ENCODE peak calls at places on chromosomes 12 and 14, in nine cellular contexts. One of them, this sample, is unnamed.

GRCh38 chr12:39930066-39930465 is 175.8 kb downstream of the SLC2A13 start:
- DNase-seq in epithelial cell of proximal tubule: no peak
- DNase-seq in body of pancreas: no peak
- DNase-seq in NB4: no peak
- DNase-seq in sigmoid colon: no peak
- DNase-seq in MM.1S: no peak
- DNase-seq in cardiac fibroblast: no peak
- DNase-seq in omental fat pad: no peak
- DNase-seq in PC-9: no peak
- DNase-seq in this sample: no peak

GRCh38 chr12:100913872-100914600 is 119.5 kb downstream of the ANO4 start:
- DNase-seq in cardiac fibroblast: no peak
- DNase-seq in PC-9: no peak
- DNase-seq in sigmoid colon: no peak
- DNase-seq in MM.1S: no peak
- DNase-seq in omental fat pad: no peak
- DNase-seq in NB4: no peak
- DNase-seq in body of pancreas: no peak
- DNase-seq in epithelial cell of proximal tubule: no peak
- DNase-seq in this sample: no peak

GRCh38 chr12:49730050-49730449 is 11.3 kb upstream of the TMBIM6 start:
- DNase-seq in NB4: no peak
- DNase-seq in body of pancreas: no peak
- DNase-seq in sigmoid colon: no peak
- DNase-seq in cardiac fibroblast: no peak
- DNase-seq in MM.1S: no peak
- DNase-seq in omental fat pad: no peak
- DNase-seq in PC-9: no peak
- DNase-seq in epithelial cell of proximal tubule: no peak
- DNase-seq in this sample: no peak

GRCh38 chr12:105748806-105749600 is 389.8 kb downstream of the NUAK1 start:
- DNase-seq in PC-9: no peak
- DNase-seq in sigmoid colon: no peak
- DNase-seq in omental fat pad: no peak
- DNase-seq in MM.1S: no peak
- DNase-seq in NB4: no peak
- DNase-seq in cardiac fibroblast: peak; percentile 92
- DNase-seq in epithelial cell of proximal tubule: peak; percentile 13
- DNase-seq in body of pancreas: peak; percentile 16
- DNase-seq in this sample: no peak

GRCh38 chr14:27553820-27554219 is 956.0 kb upstream of the NOVA1 start:
- DNase-seq in NB4: no peak
- DNase-seq in epithelial cell of proximal tubule: no peak
- DNase-seq in cardiac fibroblast: no peak
- DNase-seq in MM.1S: no peak
- DNase-seq in sigmoid colon: no peak
- DNase-seq in PC-9: no peak
- DNase-seq in body of pancreas: no peak
- DNase-seq in omental fat pad: no peak
- DNase-seq in this sample: no peak

GRCh38 chr12:120468846-120469449 is 600 bp downstream of the SRSF9 start:
- DNase-seq in body of pancreas: peak; percentile 8
- DNase-seq in cardiac fibroblast: no peak
- DNase-seq in MM.1S: no peak
- DNase-seq in NB4: no peak
- DNase-seq in PC-9: no peak
- DNase-seq in sigmoid colon: peak; percentile 66
- DNase-seq in omental fat pad: peak; percentile 25
- DNase-seq in epithelial cell of proximal tubule: no peak
- DNase-seq in this sample: peak; percentile 47

GRCh38 chr12:70555081-70555480 is 82.1 kb downstream of the PTPRB start:
- DNase-seq in NB4: no peak
- DNase-seq in epithelial cell of proximal tubule: no peak
- DNase-seq in omental fat pad: no peak
- DNase-seq in cardiac fibroblast: no peak
- DNase-seq in PC-9: no peak
- DNase-seq in sigmoid colon: no peak
- DNase-seq in MM.1S: no peak
- DNase-seq in body of pancreas: no peak
- DNase-seq in this sample: no peak

GRCh38 chr12:67710582-67710981 is 62.0 kb downstream of the DYRK2 start:
- DNase-seq in PC-9: peak; percentile 46
- DNase-seq in MM.1S: no peak
- DNase-seq in omental fat pad: no peak
- DNase-seq in epithelial cell of proximal tubule: no peak
- DNase-seq in sigmoid colon: no peak
- DNase-seq in NB4: peak; percentile 59
- DNase-seq in body of pancreas: peak; percentile 85
- DNase-seq in cardiac fibroblast: no peak
- DNase-seq in this sample: no peak

GRCh38 chr14:95841680-95842079 is 35.0 kb upstream of the TUNAR start:
- DNase-seq in cardiac fibroblast: no peak
- DNase-seq in epithelial cell of proximal tubule: no peak
- DNase-seq in NB4: no peak
- DNase-seq in MM.1S: no peak
- DNase-seq in body of pancreas: no peak
- DNase-seq in omental fat pad: no peak
- DNase-seq in PC-9: no peak
- DNase-seq in sigmoid colon: no peak
- DNase-seq in this sample: no peak

GRCh38 chr14:40685764-40686163 is 920.9 kb upstream of the LRFN5 start:
- DNase-seq in PC-9: no peak
- DNase-seq in epithelial cell of proximal tubule: no peak
- DNase-seq in cardiac fibroblast: no peak
- DNase-seq in MM.1S: no peak
- DNase-seq in sigmoid colon: no peak
- DNase-seq in NB4: no peak
- DNase-seq in omental fat pad: no peak
- DNase-seq in body of pancreas: no peak
- DNase-seq in this sample: no peak

GRCh38 chr14:20460458-20461229 is 590 bp downstream of the PIP4P1 start:
- DNase-seq in body of pancreas: peak; percentile 47
- DNase-seq in NB4: no peak
- DNase-seq in sigmoid colon: peak; percentile 76
- DNase-seq in omental fat pad: no peak
- DNase-seq in epithelial cell of proximal tubule: no peak
- DNase-seq in cardiac fibroblast: no peak
- DNase-seq in MM.1S: peak; percentile 64
- DNase-seq in PC-9: peak; percentile 39
- DNase-seq in this sample: no peak

GRCh38 chr12:110548678-110549077 is 34.4 kb downstream of the PPTC7 start:
- DNase-seq in cardiac fibroblast: no peak
- DNase-seq in omental fat pad: no peak
- DNase-seq in NB4: no peak
- DNase-seq in MM.1S: no peak
- DNase-seq in epithelial cell of proximal tubule: no peak
- DNase-seq in PC-9: no peak
- DNase-seq in sigmoid colon: no peak
- DNase-seq in body of pancreas: no peak
- DNase-seq in this sample: no peak

GRCh38 chr12:16344269-16344668 is 3.2 kb upstream of the MGST1 start:
- DNase-seq in MM.1S: no peak
- DNase-seq in PC-9: no peak
- DNase-seq in body of pancreas: no peak
- DNase-seq in NB4: no peak
- DNase-seq in cardiac fibroblast: peak; percentile 27
- DNase-seq in omental fat pad: no peak
- DNase-seq in sigmoid colon: no peak
- DNase-seq in epithelial cell of proximal tubule: no peak
- DNase-seq in this sample: no peak

GRCh38 chr12:65205886-65206285 is 36.5 kb downstream of the LEMD3 start:
- DNase-seq in sigmoid colon: no peak
- DNase-seq in PC-9: no peak
- DNase-seq in epithelial cell of proximal tubule: no peak
- DNase-seq in MM.1S: peak; percentile 52
- DNase-seq in NB4: peak; percentile 14
- DNase-seq in cardiac fibroblast: no peak
- DNase-seq in omental fat pad: no peak
- DNase-seq in body of pancreas: no peak
- DNase-seq in this sample: no peak

GRCh38 chr12:129903092-129903945 is 506 bp downstream of the TMEM132D start:
- DNase-seq in PC-9: no peak
- DNase-seq in MM.1S: no peak
- DNase-seq in sigmoid colon: no peak
- DNase-seq in cardiac fibroblast: no peak
- DNase-seq in omental fat pad: no peak
- DNase-seq in body of pancreas: no peak
- DNase-seq in epithelial cell of proximal tubule: no peak
- DNase-seq in NB4: no peak
- DNase-seq in this sample: no peak

GRCh38 chr12:90653051-90653450 is 301.9 kb downstream of the CCER1 start:
- DNase-seq in PC-9: no peak
- DNase-seq in epithelial cell of proximal tubule: no peak
- DNase-seq in omental fat pad: no peak
- DNase-seq in sigmoid colon: no peak
- DNase-seq in body of pancreas: no peak
- DNase-seq in MM.1S: no peak
- DNase-seq in cardiac fibroblast: no peak
- DNase-seq in NB4: no peak
- DNase-seq in this sample: no peak

GRCh38 chr14:91963465-91963864 is 16.0 kb upstream of the FBLN5 start:
- DNase-seq in MM.1S: no peak
- DNase-seq in body of pancreas: no peak
- DNase-seq in epithelial cell of proximal tubule: no peak
- DNase-seq in PC-9: no peak
- DNase-seq in NB4: no peak
- DNase-seq in cardiac fibroblast: peak; percentile 63
- DNase-seq in omental fat pad: no peak
- DNase-seq in sigmoid colon: no peak
- DNase-seq in this sample: no peak

GRCh38 chr12:70094467-70094866 is 148.8 kb upstream of the CNOT2 start:
- DNase-seq in sigmoid colon: no peak
- DNase-seq in epithelial cell of proximal tubule: no peak
- DNase-seq in cardiac fibroblast: peak; percentile 5
- DNase-seq in body of pancreas: no peak
- DNase-seq in omental fat pad: no peak
- DNase-seq in NB4: no peak
- DNase-seq in MM.1S: no peak
- DNase-seq in PC-9: no peak
- DNase-seq in this sample: no peak

GRCh38 chr12:22234561-22234960 is 99.9 kb downstream of the ST8SIA1 start:
- DNase-seq in epithelial cell of proximal tubule: no peak
- DNase-seq in sigmoid colon: no peak
- DNase-seq in NB4: no peak
- DNase-seq in MM.1S: no peak
- DNase-seq in body of pancreas: no peak
- DNase-seq in omental fat pad: no peak
- DNase-seq in cardiac fibroblast: peak; percentile 46
- DNase-seq in PC-9: no peak
- DNase-seq in this sample: no peak

GRCh38 chr14:39974036-39974435 is 541.8 kb upstream of the FBXO33 start:
- DNase-seq in MM.1S: no peak
- DNase-seq in body of pancreas: no peak
- DNase-seq in omental fat pad: no peak
- DNase-seq in NB4: no peak
- DNase-seq in cardiac fibroblast: no peak
- DNase-seq in sigmoid colon: no peak
- DNase-seq in epithelial cell of proximal tubule: peak; percentile 98
- DNase-seq in PC-9: no peak
- DNase-seq in this sample: no peak

GRCh38 chr12:131850856-131851559 is 22.8 kb downstream of the MMP17 start:
- DNase-seq in NB4: no peak
- DNase-seq in cardiac fibroblast: no peak
- DNase-seq in omental fat pad: no peak
- DNase-seq in body of pancreas: peak; percentile 59
- DNase-seq in sigmoid colon: no peak
- DNase-seq in PC-9: peak; percentile 62
- DNase-seq in MM.1S: no peak
- DNase-seq in epithelial cell of proximal tubule: no peak
- DNase-seq in this sample: no peak
- TF ChIP-seq CTCF in NB4: no peak
- TF ChIP-seq CTCF in cardiac fibroblast: peak; percentile 59
- TF ChIP-seq CTCF in omental fat pad: no peak
- TF ChIP-seq CTCF in body of pancreas: peak; percentile 58
- TF ChIP-seq CTCF in sigmoid colon: peak; percentile 56
- TF ChIP-seq CTCF in PC-9: peak; percentile 89
- TF ChIP-seq CTCF in MM.1S: no peak
- TF ChIP-seq CTCF in epithelial cell of proximal tubule: peak; percentile 82
- TF ChIP-seq CTCF in this sample: peak; percentile 75

DNA sequence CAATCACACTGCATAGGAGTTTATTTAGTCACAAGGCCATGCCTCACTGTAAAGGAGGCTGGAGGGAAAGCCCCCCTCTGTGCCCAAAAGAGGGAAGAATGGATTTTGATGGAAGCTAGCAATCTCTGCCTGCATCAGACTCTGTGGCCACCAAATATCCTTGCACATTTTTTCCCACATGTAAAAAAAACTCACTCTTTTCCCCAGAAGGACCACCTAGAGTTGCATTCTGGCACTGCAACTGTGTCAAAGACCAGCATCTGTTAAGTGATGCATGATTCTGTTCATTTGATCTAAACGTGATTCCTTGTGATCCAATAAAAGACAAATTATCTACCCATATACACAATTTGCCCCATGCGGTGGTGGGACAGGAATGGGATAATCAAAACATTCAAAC is 8.0 kb downstream of the RHOJ start:
- DNase-seq in omental fat pad: no peak
- DNase-seq in epithelial cell of proximal tubule: no peak
- DNase-seq in body of pancreas: no peak
- DNase-seq in MM.1S: no peak
- DNase-seq in cardiac fibroblast: no peak
- DNase-seq in sigmoid colon: no peak
- DNase-seq in NB4: no peak
- DNase-seq in PC-9: no peak
- DNase-seq in this sample: no peak
- TF ChIP-seq CTCF in omental fat pad: no peak
- TF ChIP-seq CTCF in epithelial cell of proximal tubule: peak; percentile 31
- TF ChIP-seq CTCF in body of pancreas: no peak
- TF ChIP-seq CTCF in MM.1S: no peak
- TF ChIP-seq CTCF in cardiac fibroblast: no peak
- TF ChIP-seq CTCF in sigmoid colon: no peak
- TF ChIP-seq CTCF in NB4: no peak
- TF ChIP-seq CTCF in PC-9: no peak
- TF ChIP-seq CTCF in this sample: no peak

GRCh38 chr14:90276627-90277367 is 20.4 kb downstream of the PSMC1 start:
- DNase-seq in PC-9: no peak
- DNase-seq in omental fat pad: no peak
- DNase-seq in cardiac fibroblast: no peak
- DNase-seq in epithelial cell of proximal tubule: no peak
- DNase-seq in MM.1S: no peak
- DNase-seq in sigmoid colon: no peak
- DNase-seq in body of pancreas: no peak
- DNase-seq in NB4: peak; percentile 14
- DNase-seq in this sample: no peak
- TF ChIP-seq CTCF in PC-9: no peak
- TF ChIP-seq CTCF in omental fat pad: no peak
- TF ChIP-seq CTCF in cardiac fibroblast: no peak
- TF ChIP-seq CTCF in epithelial cell of proximal tubule: no peak
- TF ChIP-seq CTCF in MM.1S: no peak
- TF ChIP-seq CTCF in sigmoid colon: no peak
- TF ChIP-seq CTCF in body of pancreas: no peak
- TF ChIP-seq CTCF in NB4: no peak
- TF ChIP-seq CTCF in this sample: no peak

DNA sequence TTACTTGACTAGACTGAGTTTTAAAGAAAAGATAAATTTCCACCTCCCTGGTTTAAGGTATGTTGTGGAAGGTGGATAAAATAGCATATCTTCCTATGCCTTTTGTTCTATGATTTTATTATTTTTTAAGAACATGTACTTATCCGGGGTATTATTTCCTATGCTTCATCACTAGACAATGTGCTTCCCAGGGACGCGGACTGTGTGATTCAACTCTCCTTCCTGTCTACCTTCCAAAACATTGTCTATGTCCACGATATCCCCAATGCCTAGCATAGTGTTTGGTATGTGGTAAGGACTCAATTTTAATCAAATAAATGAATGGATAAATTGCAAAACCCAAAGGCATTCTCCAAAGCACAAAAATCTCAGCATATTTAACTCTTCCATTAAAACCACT is 8.3 kb upstream of the CCND2 start:
- DNase-seq in NB4: no peak
- DNase-seq in sigmoid colon: no peak
- DNase-seq in MM.1S: no peak
- DNase-seq in PC-9: no peak
- DNase-seq in cardiac fibroblast: no peak
- DNase-seq in body of pancreas: no peak
- DNase-seq in epithelial cell of proximal tubule: no peak
- DNase-seq in omental fat pad: no peak
- DNase-seq in this sample: no peak
- TF ChIP-seq CTCF in NB4: no peak
- TF ChIP-seq CTCF in sigmoid colon: no peak
- TF ChIP-seq CTCF in MM.1S: no peak
- TF ChIP-seq CTCF in PC-9: no peak
- TF ChIP-seq CTCF in cardiac fibroblast: no peak
- TF ChIP-seq CTCF in body of pancreas: no peak
- TF ChIP-seq CTCF in epithelial cell of proximal tubule: no peak
- TF ChIP-seq CTCF in omental fat pad: no peak
- TF ChIP-seq CTCF in this sample: no peak

This sample was measured in CD14-positive monocyte.